ENCODE peak calls at places on chromosomes 16 and 17, in five cellular contexts. S is lung microvascular endothelial cell; Z is NCI-H1436; E is AG09309; F is stimulated activated CD4-positive, alpha-beta T cell treated with anti-CD3 and anti-CD28 coated beads, Interleukin-1b, Interleukin-23, amount 100 ng/mL, for 24 hours. C is an unnamed sample.

GRCh38 chr17:78722101-78722761 is 59.8 kb downstream of the CYTH1 start:
- DNase-seq in E (no peak), Z (no peak), F (no peak), S (no peak), C (no peak)

GRCh38 chr17:48143629-48144028 is 36.1 kb downstream of the SNX11 start:
- DNase-seq in Z (no peak), S (no peak), E (no peak), F (no peak), C (no peak)

GRCh38 chr17:31408586-31408985 is 17.1 kb downstream of the RAB11FIP4 start:
- DNase-seq in Z (no peak), F (no peak), E (no peak), S (no peak), C (no peak)

GRCh38 chr17:19744922-19745757 is 3.0 kb downstream of the ALDH3A1 start:
- DNase-seq in F (peak; percentile 67), S (peak; percentile 89), Z (peak; percentile 93), E (no peak), C (peak; percentile 84)

GRCh38 chr17:60401819-60402218 is 9.9 kb upstream of the USP32 start:
- DNase-seq in Z (no peak), F (no peak), S (no peak), E (no peak), C (no peak)

GRCh38 chr16:56964243-56965148 is 2.7 kb downstream of the CETP start:
- DNase-seq in E (peak; percentile 68), F (peak; percentile 98), Z (peak; percentile 13), S (peak; percentile 88), C (peak; percentile 74)

GRCh38 chr17:79024901-79025737 is 1.1 kb downstream of the C1QTNF1 start:
- DNase-seq in Z (no peak), F (no peak), S (no peak), E (no peak), C (no peak)

GRCh38 chr17:63425478-63425877 is 20.6 kb downstream of the CYB561 start:
- DNase-seq in Z (peak; percentile 93), S (peak; percentile 91), F (peak; percentile 49), E (peak; percentile 40), C (peak; percentile 87)

GRCh38 chr16:69833791-69834282 is 71.7 kb downstream of the WWP2 start:
- DNase-seq in Z (no peak), E (no peak), S (peak; percentile 11), F (no peak), C (no peak)

GRCh38 chr16:72928089-72928981 is 119.6 kb downstream of the ZFHX3 start:
- DNase-seq in F (no peak), E (no peak), Z (no peak), S (no peak), C (no peak)

C was measured in endothelial cell of umbilical vein.